ENCODE peak calls at places on chromosomes 3 and 15, in five cellular contexts. One of them, this sample, is unnamed.

GRCh38 chr3:29268651-29269050 is 12.2 kb upstream of the RBMS3 start:
- DNase-seq in colonic mucosa: no peak
- DNase-seq in lung: no peak
- DNase-seq in thoracic aorta: no peak
- DNase-seq in dorsolateral prefrontal cortex: no peak
- DNase-seq in this sample: no peak

GRCh38 chr3:184505479-184505878 is 56.1 kb upstream of the EPHB3 start:
- DNase-seq in colonic mucosa: no peak
- DNase-seq in lung: no peak
- DNase-seq in thoracic aorta: no peak
- DNase-seq in dorsolateral prefrontal cortex: no peak
- DNase-seq in this sample: no peak

GRCh38 chr3:159635047-159635641 is 353.5 kb upstream of the IL12A start:
- DNase-seq in colonic mucosa: no peak
- DNase-seq in lung: no peak
- DNase-seq in thoracic aorta: no peak
- DNase-seq in dorsolateral prefrontal cortex: no peak
- DNase-seq in this sample: no peak

GRCh38 chr15:21267686-21268395 is 172.5 kb downstream of the POTEB3 start:
- DNase-seq in colonic mucosa: no peak
- DNase-seq in lung: no peak
- DNase-seq in thoracic aorta: no peak
- DNase-seq in dorsolateral prefrontal cortex: no peak
- DNase-seq in this sample: no peak

GRCh38 chr3:145144361-145144760 is 1016.6 kb downstream of the PLOD2 start:
- DNase-seq in colonic mucosa: no peak
- DNase-seq in lung: no peak
- DNase-seq in thoracic aorta: no peak
- DNase-seq in dorsolateral prefrontal cortex: no peak
- DNase-seq in this sample: no peak

GRCh38 chr15:71239592-71240364 is 124.5 kb downstream of the THSD4 start:
- DNase-seq in colonic mucosa: no peak
- DNase-seq in lung: no peak
- DNase-seq in thoracic aorta: no peak
- DNase-seq in dorsolateral prefrontal cortex: no peak
- DNase-seq in this sample: no peak

GRCh38 chr3:71652786-71653419 is 69.4 kb upstream of the FOXP1 start:
- DNase-seq in colonic mucosa: peak
- DNase-seq in lung: peak
- DNase-seq in thoracic aorta: no peak
- DNase-seq in dorsolateral prefrontal cortex: peak
- DNase-seq in this sample: peak

GRCh38 chr15:26702381-26702780 is 70.5 kb downstream of the GABRB3 start:
- DNase-seq in colonic mucosa: no peak
- DNase-seq in lung: no peak
- DNase-seq in thoracic aorta: no peak
- DNase-seq in dorsolateral prefrontal cortex: no peak
- DNase-seq in this sample: no peak

GRCh38 chr3:150975992-150976368 is 3.5 kb upstream of the CLRN1 start:
- DNase-seq in colonic mucosa: no peak
- DNase-seq in lung: no peak
- DNase-seq in thoracic aorta: no peak
- DNase-seq in dorsolateral prefrontal cortex: no peak
- DNase-seq in this sample: no peak

GRCh38 chr3:165259518-165260193 is 63.5 kb upstream of the SLITRK3 start:
- DNase-seq in colonic mucosa: no peak
- DNase-seq in lung: no peak
- DNase-seq in thoracic aorta: no peak
- DNase-seq in dorsolateral prefrontal cortex: no peak
- DNase-seq in this sample: no peak

GRCh38 chr3:142987080-142987700 is 14.2 kb upstream of the U2SURP start:
- DNase-seq in colonic mucosa: no peak
- DNase-seq in lung: no peak
- DNase-seq in thoracic aorta: no peak
- DNase-seq in dorsolateral prefrontal cortex: no peak
- DNase-seq in this sample: no peak

GRCh38 chr3:53375019-53375418 is 27.7 kb upstream of the DCP1A start:
- DNase-seq in colonic mucosa: peak
- DNase-seq in lung: peak
- DNase-seq in thoracic aorta: no peak
- DNase-seq in dorsolateral prefrontal cortex: peak
- DNase-seq in this sample: peak

GRCh38 chr3:150414273-150414672 is 6.2 kb downstream of the TSC22D2 start:
- DNase-seq in colonic mucosa: peak
- DNase-seq in lung: no peak
- DNase-seq in thoracic aorta: no peak
- DNase-seq in dorsolateral prefrontal cortex: no peak
- DNase-seq in this sample: peak

GRCh38 chr3:150653110-150653561 is 50.0 kb downstream of the SELENOT start:
- DNase-seq in colonic mucosa: no peak
- DNase-seq in lung: no peak
- DNase-seq in thoracic aorta: no peak
- DNase-seq in dorsolateral prefrontal cortex: no peak
- DNase-seq in this sample: no peak

GRCh38 chr15:98823012-98823458 is 174.7 kb downstream of the IGF1R start:
- DNase-seq in colonic mucosa: no peak
- DNase-seq in lung: no peak
- DNase-seq in thoracic aorta: no peak
- DNase-seq in dorsolateral prefrontal cortex: no peak
- DNase-seq in this sample: no peak

GRCh38 chr15:65363766-65364165 is 14.0 kb downstream of the IGDCC3 start:
- DNase-seq in colonic mucosa: no peak
- DNase-seq in lung: no peak
- DNase-seq in thoracic aorta: no peak
- DNase-seq in dorsolateral prefrontal cortex: peak
- DNase-seq in this sample: no peak

GRCh38 chr3:81789686-81790085 is 28.2 kb upstream of the GBE1 start:
- DNase-seq in colonic mucosa: no peak
- DNase-seq in lung: no peak
- DNase-seq in thoracic aorta: no peak
- DNase-seq in dorsolateral prefrontal cortex: no peak
- DNase-seq in this sample: no peak

GRCh38 chr3:43024183-43024865 is 45.2 kb downstream of the GASK1A start:
- DNase-seq in colonic mucosa: no peak
- DNase-seq in lung: no peak
- DNase-seq in thoracic aorta: no peak
- DNase-seq in dorsolateral prefrontal cortex: no peak
- DNase-seq in this sample: no peak

GRCh38 chr15:80159811-80160569 is 7.2 kb downstream of the FAH start:
- DNase-seq in colonic mucosa: no peak
- DNase-seq in lung: no peak
- DNase-seq in thoracic aorta: no peak
- DNase-seq in dorsolateral prefrontal cortex: no peak
- DNase-seq in this sample: no peak

GRCh38 chr3:10340476-10340875 is 19.6 kb upstream of the SEC13 start:
- DNase-seq in colonic mucosa: no peak
- DNase-seq in lung: no peak
- DNase-seq in thoracic aorta: no peak
- DNase-seq in dorsolateral prefrontal cortex: no peak
- DNase-seq in this sample: no peak

GRCh38 chr15:25655168-25655956 is 207.8 kb downstream of the ATP10A start:
- DNase-seq in colonic mucosa: no peak
- DNase-seq in lung: no peak
- DNase-seq in thoracic aorta: no peak
- DNase-seq in dorsolateral prefrontal cortex: no peak
- DNase-seq in this sample: no peak

GRCh38 chr3:187744169-187745151 is 808 bp downstream of the BCL6 start:
- DNase-seq in colonic mucosa: peak
- DNase-seq in lung: no peak
- DNase-seq in thoracic aorta: no peak
- DNase-seq in dorsolateral prefrontal cortex: peak
- DNase-seq in this sample: peak

GRCh38 chr3:128180913-128181312 is 27.6 kb downstream of the EEFSEC start:
- DNase-seq in colonic mucosa: no peak
- DNase-seq in lung: no peak
- DNase-seq in thoracic aorta: no peak
- DNase-seq in dorsolateral prefrontal cortex: no peak
- DNase-seq in this sample: no peak

GRCh38 chr3:169278092-169278491 is 385.4 kb downstream of the MECOM start:
- DNase-seq in colonic mucosa: no peak
- DNase-seq in lung: no peak
- DNase-seq in thoracic aorta: no peak
- DNase-seq in dorsolateral prefrontal cortex: no peak
- DNase-seq in this sample: no peak

DNA sequence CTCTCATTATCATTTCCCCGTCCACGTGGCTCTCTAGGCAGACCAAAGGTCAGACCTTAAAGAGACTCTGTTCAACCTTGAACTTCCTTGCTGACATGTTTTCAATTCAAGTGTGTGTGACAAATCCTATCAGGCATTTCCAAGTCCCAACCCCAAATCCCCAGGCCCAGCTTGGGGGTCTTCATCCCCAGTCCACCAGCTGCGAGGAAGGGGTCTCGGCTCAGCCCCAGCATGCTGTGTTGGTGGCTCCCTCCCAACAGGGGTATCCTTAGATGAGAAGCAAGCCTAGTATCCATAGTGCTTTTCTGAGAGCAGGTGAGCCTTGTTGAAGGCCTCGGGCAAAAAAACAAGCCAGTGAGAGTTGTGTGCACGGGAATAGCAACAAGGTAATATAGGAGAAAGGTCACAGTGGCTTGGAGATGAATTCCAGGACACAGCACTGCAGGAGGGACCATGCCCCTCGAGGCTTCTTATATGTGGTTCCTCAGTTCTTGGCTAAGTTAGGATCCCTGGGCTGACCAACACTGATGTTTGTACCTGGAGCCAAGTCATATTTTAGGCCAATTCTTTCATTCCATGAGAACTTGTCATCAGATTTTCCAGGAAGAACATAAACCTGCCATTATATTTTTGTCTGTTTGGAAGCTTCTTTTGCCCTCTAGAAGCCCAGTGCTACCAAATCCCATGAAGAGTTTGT is 130.1 kb downstream of the ASB7 start:
- DNase-seq in colonic mucosa: no peak
- DNase-seq in lung: no peak
- DNase-seq in thoracic aorta: no peak
- DNase-seq in dorsolateral prefrontal cortex: no peak
- DNase-seq in this sample: no peak
- H3K27ac ChIP-seq in colonic mucosa: no peak
- H3K27ac ChIP-seq in lung: no peak
- H3K27ac ChIP-seq in thoracic aorta: no peak
- H3K27ac ChIP-seq in dorsolateral prefrontal cortex: no peak
- H3K27ac ChIP-seq in this sample: no peak

GRCh38 chr3:37272743-37273142 is 98.4 kb upstream of the LRRFIP2 start:
- DNase-seq in colonic mucosa: no peak
- DNase-seq in lung: no peak
- DNase-seq in thoracic aorta: no peak
- DNase-seq in dorsolateral prefrontal cortex: no peak
- DNase-seq in this sample: no peak
- H3K27ac ChIP-seq in colonic mucosa: no peak
- H3K27ac ChIP-seq in lung: no peak
- H3K27ac ChIP-seq in thoracic aorta: no peak
- H3K27ac ChIP-seq in dorsolateral prefrontal cortex: no peak
- H3K27ac ChIP-seq in this sample: no peak

GRCh38 chr15:38941399-38941953 is 376.9 kb upstream of the RASGRP1 start:
- DNase-seq in colonic mucosa: no peak
- DNase-seq in lung: no peak
- DNase-seq in thoracic aorta: no peak
- DNase-seq in dorsolateral prefrontal cortex: no peak
- DNase-seq in this sample: no peak
- H3K27ac ChIP-seq in colonic mucosa: no peak
- H3K27ac ChIP-seq in lung: no peak
- H3K27ac ChIP-seq in thoracic aorta: no peak
- H3K27ac ChIP-seq in dorsolateral prefrontal cortex: no peak
- H3K27ac ChIP-seq in this sample: no peak

GRCh38 chr3:124920718-124921117 is 13.8 kb downstream of the MUC13 start:
- DNase-seq in colonic mucosa: no peak
- DNase-seq in lung: no peak
- DNase-seq in thoracic aorta: no peak
- DNase-seq in dorsolateral prefrontal cortex: peak
- DNase-seq in this sample: no peak

GRCh38 chr3:124916837-124917409 is 17.6 kb downstream of the MUC13 start:
- DNase-seq in colonic mucosa: no peak
- DNase-seq in lung: no peak
- DNase-seq in thoracic aorta: no peak
- DNase-seq in dorsolateral prefrontal cortex: no peak
- DNase-seq in this sample: no peak

GRCh38 chr3:124918524-124918923 is 16.0 kb downstream of the MUC13 start:
- DNase-seq in colonic mucosa: no peak
- DNase-seq in lung: no peak
- DNase-seq in thoracic aorta: no peak
- DNase-seq in dorsolateral prefrontal cortex: no peak
- DNase-seq in this sample: no peak

GRCh38 chr3:124923833-124924232 is 10.7 kb downstream of the MUC13 start:
- DNase-seq in colonic mucosa: no peak
- DNase-seq in lung: no peak
- DNase-seq in thoracic aorta: no peak
- DNase-seq in dorsolateral prefrontal cortex: no peak
- DNase-seq in this sample: no peak

DNA sequence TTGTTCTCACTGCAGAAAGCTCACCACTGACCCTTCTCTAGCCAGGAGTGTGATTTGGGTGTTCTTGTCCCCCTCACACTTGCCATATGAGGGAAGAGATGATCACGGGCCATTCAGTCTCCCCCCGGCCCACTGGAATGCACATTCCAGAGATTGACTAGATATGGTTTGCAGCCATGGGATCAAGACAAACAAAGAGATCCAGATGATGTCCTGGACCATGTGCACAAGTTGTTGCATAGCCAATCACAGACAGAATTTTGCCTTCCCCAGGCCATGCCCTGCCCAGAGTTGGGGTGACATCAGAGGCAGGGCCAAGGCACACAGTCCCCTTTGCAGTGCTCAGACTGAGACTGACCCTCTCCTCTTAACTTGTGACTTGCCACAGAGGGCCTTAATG is 14.8 kb downstream of the MUC13 start:
- DNase-seq in colonic mucosa: no peak
- DNase-seq in lung: no peak
- DNase-seq in thoracic aorta: no peak
- DNase-seq in dorsolateral prefrontal cortex: no peak
- DNase-seq in this sample: no peak
- H3K27ac ChIP-seq in colonic mucosa: no peak
- H3K27ac ChIP-seq in lung: no peak
- H3K27ac ChIP-seq in thoracic aorta: no peak
- H3K27ac ChIP-seq in dorsolateral prefrontal cortex: no peak
- H3K27ac ChIP-seq in this sample: no peak

GRCh38 chr3:172538368-172539264 is 15.4 kb upstream of the TNFSF10 start:
- DNase-seq in colonic mucosa: no peak
- DNase-seq in lung: no peak
- DNase-seq in thoracic aorta: no peak
- DNase-seq in dorsolateral prefrontal cortex: no peak
- DNase-seq in this sample: no peak

GRCh38 chr3:172539273-172539672 is 16.0 kb upstream of the TNFSF10 start:
- DNase-seq in colonic mucosa: no peak
- DNase-seq in lung: no peak
- DNase-seq in thoracic aorta: no peak
- DNase-seq in dorsolateral prefrontal cortex: no peak
- DNase-seq in this sample: no peak

GRCh38 chr3:172536993-172537419 is 13.8 kb upstream of the TNFSF10 start:
- DNase-seq in colonic mucosa: no peak
- DNase-seq in lung: no peak
- DNase-seq in thoracic aorta: no peak
- DNase-seq in dorsolateral prefrontal cortex: no peak
- DNase-seq in this sample: no peak

GRCh38 chr3:172537521-172538158 is 14.4 kb upstream of the TNFSF10 start:
- DNase-seq in colonic mucosa: no peak
- DNase-seq in lung: no peak
- DNase-seq in thoracic aorta: no peak
- DNase-seq in dorsolateral prefrontal cortex: no peak
- DNase-seq in this sample: no peak

GRCh38 chr3:172536505-172536904 is 13.3 kb upstream of the TNFSF10 start:
- DNase-seq in colonic mucosa: peak
- DNase-seq in lung: no peak
- DNase-seq in thoracic aorta: no peak
- DNase-seq in dorsolateral prefrontal cortex: no peak
- DNase-seq in this sample: no peak
- H3K27ac ChIP-seq in colonic mucosa: peak
- H3K27ac ChIP-seq in lung: no peak
- H3K27ac ChIP-seq in thoracic aorta: no peak
- H3K27ac ChIP-seq in dorsolateral prefrontal cortex: no peak
- H3K27ac ChIP-seq in this sample: no peak

This sample was measured in substantia nigra.